ENCODE peak calls at places on chromosome 12, in eight cellular contexts. Z is NB4, X is right lobe of liver, I is testis, K is tibial nerve, S is HCT116, R is gastrocnemius medialis, V is Peyer's patch. H is an unnamed sample.

GRCh38 chr12:99911967-99912366 is 72.8 kb downstream of the ANKS1B start:
- DNase-seq in Z (no peak), X (no peak), I (no peak), K (no peak), S (no peak), R (no peak), V (no peak), H (no peak)

GRCh38 chr12:47987411-47988072 is 16.7 kb downstream of the COL2A1 start:
- DNase-seq in Z (no peak), X (no peak), I (no peak), K (no peak), S (no peak), R (no peak), V (no peak), H (no peak)

GRCh38 chr12:108468149-108468968 is 46.7 kb upstream of the FICD start:
- DNase-seq in Z (peak), X (no peak), I (no peak), K (peak), S (no peak), R (no peak), V (no peak), H (peak)

GRCh38 chr12:67677166-67677565 is 28.6 kb downstream of the DYRK2 start:
- DNase-seq in Z (no peak), X (no peak), I (no peak), K (no peak), S (no peak), R (no peak), V (no peak), H (no peak)

GRCh38 chr12:45433441-45433868 is 217.6 kb downstream of the ANO6 start:
- DNase-seq in Z (no peak), X (no peak), I (no peak), K (no peak), S (no peak), R (no peak), V (no peak), H (no peak)

GRCh38 chr12:89950421-89950820 is 241.8 kb upstream of the ATP2B1 start:
- DNase-seq in Z (no peak), X (no peak), I (no peak), K (no peak), S (no peak), R (no peak), V (no peak), H (no peak)

GRCh38 chr12:107461222-107461980 is 224.2 kb upstream of the PWP1 start:
- DNase-seq in Z (no peak), X (no peak), I (no peak), K (no peak), S (no peak), R (no peak), V (peak), H (peak)

GRCh38 chr12:85280138-85280983 is at the start of gene ALX1:
- DNase-seq in Z (no peak), X (no peak), I (peak), K (no peak), S (no peak), R (no peak), V (peak), H (no peak)

GRCh38 chr12:22529281-22530060 is 14.9 kb downstream of the C2CD5 start:
- DNase-seq in Z (peak), X (no peak), I (no peak), K (no peak), S (no peak), R (no peak), V (no peak), H (no peak)

GRCh38 chr12:25578739-25579138 is 25.7 kb upstream of the LMNTD1 start:
- DNase-seq in Z (no peak), X (no peak), I (no peak), K (no peak), S (no peak), R (no peak), V (no peak), H (no peak)

GRCh38 chr12:77924703-77925102 is 94.0 kb downstream of the NAV3 start:
- DNase-seq in Z (no peak), X (no peak), I (no peak), K (no peak), S (no peak), R (no peak), V (no peak), H (no peak)

GRCh38 chr12:45130881-45131281 is 80.0 kb upstream of the DBX2 start:
- DNase-seq in Z (peak), X (no peak), I (peak), K (peak), S (peak), R (peak), V (no peak), H (peak)

GRCh38 chr12:110022980-110023633 is 23.9 kb downstream of the ANKRD13A start:
- DNase-seq in Z (no peak), X (no peak), I (no peak), K (no peak), S (no peak), R (no peak), V (no peak), H (no peak)

GRCh38 chr12:106109168-106109910 is 29.4 kb downstream of the NUAK1 start:
- DNase-seq in Z (no peak), X (no peak), I (no peak), K (no peak), S (no peak), R (no peak), V (no peak), H (no peak)

GRCh38 chr12:57342207-57342691 is 88.6 kb downstream of the R3HDM2 start:
- DNase-seq in Z (peak), X (no peak), I (peak), K (no peak), S (no peak), R (peak), V (no peak), H (no peak)

GRCh38 chr12:92398565-92399309 is 253.1 kb upstream of the BTG1 start:
- DNase-seq in Z (no peak), X (no peak), I (no peak), K (no peak), S (no peak), R (no peak), V (no peak), H (no peak)

GRCh38 chr12:32298917-32299316 is 100.4 kb upstream of the FGD4 start:
- DNase-seq in Z (no peak), X (no peak), I (no peak), K (no peak), S (no peak), R (no peak), V (no peak), H (no peak)

GRCh38 chr12:43758247-43758727 is 303 bp downstream of the PUS7L start:
- DNase-seq in Z (peak), X (peak), I (peak), K (no peak), S (no peak), R (no peak), V (no peak), H (peak)

GRCh38 chr12:104358353-104359003 is 54.9 kb downstream of the EID3 start:
- DNase-seq in Z (peak), X (peak), I (peak), K (peak), S (peak), R (peak), V (peak), H (no peak)

GRCh38 chr12:113154351-113154973 is 4.9 kb downstream of the CFAP73 start:
- DNase-seq in Z (no peak), X (no peak), I (no peak), K (no peak), S (no peak), R (no peak), V (no peak), H (no peak)

GRCh38 chr12:124994435-124994975 is 1.1 kb downstream of the BRI3BP start:
- DNase-seq in Z (peak), X (no peak), I (no peak), K (no peak), S (no peak), R (no peak), V (peak), H (no peak)

GRCh38 chr12:14454098-14454907 is 88.8 kb downstream of the ATF7IP start:
- DNase-seq in Z (peak), X (no peak), I (peak), K (no peak), S (peak), R (no peak), V (no peak), H (peak)

GRCh38 chr12:106907846-106908245 is 47.9 kb upstream of the TMEM263 start:
- DNase-seq in Z (no peak), X (no peak), I (no peak), K (no peak), S (no peak), R (no peak), V (no peak), H (no peak)

GRCh38 chr12:75135021-75135420 is 74.6 kb downstream of the KCNC2 start:
- DNase-seq in Z (no peak), X (no peak), I (no peak), K (no peak), S (no peak), R (no peak), V (no peak), H (no peak)

GRCh38 chr12:59055204-59055839 is 135.0 kb upstream of the LRIG3 start:
- DNase-seq in Z (no peak), X (no peak), I (no peak), K (no peak), S (peak), R (no peak), V (no peak), H (peak)

GRCh38 chr12:85575115-85576096 is 260.8 kb downstream of the RASSF9 start:
- DNase-seq in Z (peak), X (peak), I (peak), K (peak), S (peak), R (peak), V (no peak), H (peak)

GRCh38 chr12:100675432-100675831 is 101.9 kb downstream of the GAS2L3 start:
- DNase-seq in Z (no peak), X (no peak), I (peak), K (peak), S (no peak), R (no peak), V (no peak), H (no peak)

GRCh38 chr12:122837306-122838265 is 2.3 kb downstream of the HIP1R start:
- DNase-seq in Z (no peak), X (peak), I (no peak), K (no peak), S (no peak), R (no peak), V (peak), H (no peak)

DNA sequence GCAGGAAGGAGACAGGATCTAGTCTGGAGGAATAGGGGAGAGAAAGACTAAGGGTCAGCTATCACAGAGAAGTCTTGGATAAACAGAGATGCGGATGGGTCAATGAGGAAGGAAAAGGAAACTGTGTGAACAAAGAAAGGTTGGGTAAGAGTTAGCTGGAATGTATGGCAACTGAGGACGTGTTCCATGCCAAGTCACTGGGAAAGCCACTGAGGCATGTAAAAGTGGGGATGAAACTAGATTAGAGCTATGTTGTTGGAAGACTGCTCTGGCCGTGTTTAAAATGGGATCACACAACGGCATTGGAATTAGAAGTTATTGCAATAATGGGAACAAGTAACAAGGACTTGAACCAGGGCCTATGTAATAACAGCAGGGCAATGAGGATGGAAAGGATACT is 3.9 kb upstream of the NR2C1 start:
- DNase-seq in Z (no peak), X (no peak), I (no peak), K (no peak), S (no peak), R (no peak), V (no peak), H (no peak)
- TF ChIP-seq POLR2A in Z (no peak), X (no peak), I (no peak), K (no peak), S (no peak), R (no peak), V (no peak), H (no peak)

GRCh38 chr12:52522346-52523011 is 2.3 kb upstream of the KRT5 start:
- DNase-seq in Z (no peak), X (no peak), I (no peak), K (no peak), S (peak), R (no peak), V (no peak), H (peak)
- TF ChIP-seq POLR2A in Z (no peak), X (no peak), I (no peak), K (no peak), S (no peak), R (no peak), V (no peak), H (no peak)

GRCh38 chr12:132797820-132798570 is 30.7 kb downstream of the GOLGA3 start:
- DNase-seq in Z (no peak), X (no peak), I (no peak), K (no peak), S (no peak), R (no peak), V (no peak), H (no peak)

GRCh38 chr12:132798836-132799235 is 29.8 kb downstream of the GOLGA3 start:
- DNase-seq in Z (no peak), X (no peak), I (no peak), K (no peak), S (no peak), R (no peak), V (no peak), H (no peak)

GRCh38 chr12:132801741-132802140 is 26.9 kb downstream of the GOLGA3 start:
- DNase-seq in Z (no peak), X (no peak), I (no peak), K (no peak), S (no peak), R (no peak), V (no peak), H (no peak)

GRCh38 chr12:132795847-132796246 is 32.8 kb downstream of the GOLGA3 start:
- DNase-seq in Z (no peak), X (no peak), I (no peak), K (no peak), S (no peak), R (no peak), V (no peak), H (no peak)
- TF ChIP-seq POLR2A in Z (no peak), X (no peak), I (no peak), K (no peak), S (no peak), R (no peak), V (no peak), H (no peak)

GRCh38 chr12:96240251-96240650 is 46.1 kb downstream of the ELK3 start:
- DNase-seq in Z (no peak), X (no peak), I (no peak), K (no peak), S (no peak), R (no peak), V (no peak), H (no peak)

GRCh38 chr12:96242597-96242996 is 48.4 kb downstream of the ELK3 start:
- DNase-seq in Z (peak), X (peak), I (no peak), K (no peak), S (no peak), R (no peak), V (no peak), H (no peak)

GRCh38 chr12:96241484-96242256 is 47.5 kb downstream of the ELK3 start:
- DNase-seq in Z (no peak), X (no peak), I (no peak), K (no peak), S (no peak), R (no peak), V (no peak), H (no peak)

GRCh38 chr12:96239711-96240234 is 45.6 kb downstream of the ELK3 start:
- DNase-seq in Z (no peak), X (no peak), I (no peak), K (no peak), S (no peak), R (no peak), V (no peak), H (no peak)

DNA sequence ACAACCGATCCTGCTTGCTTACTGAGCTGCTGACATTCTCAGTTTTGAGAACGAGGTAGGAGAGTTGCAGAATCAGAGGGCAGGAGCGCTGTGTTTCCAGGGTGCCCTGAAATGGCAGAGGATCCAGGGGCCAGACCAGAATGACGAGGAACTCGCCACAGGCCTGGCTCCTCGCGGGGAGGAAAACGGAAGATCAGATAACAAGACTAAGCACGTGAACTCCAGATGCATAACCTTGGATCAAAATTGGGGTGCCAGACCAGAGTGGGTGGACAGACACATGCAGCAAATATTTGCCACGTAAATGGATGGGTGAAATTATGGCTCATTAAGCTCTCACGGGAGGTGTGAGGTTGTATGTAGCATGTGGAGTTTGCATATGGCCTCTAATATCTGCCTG is 46.5 kb downstream of the ELK3 start:
- DNase-seq in Z (no peak), X (no peak), I (no peak), K (no peak), S (no peak), R (no peak), V (no peak), H (no peak)
- TF ChIP-seq POLR2A in Z (no peak), X (no peak), I (no peak), K (no peak), S (no peak), R (no peak), V (no peak), H (no peak)

GRCh38 chr12:7059780-7060179 is 738 bp upstream of the C1S start:
- DNase-seq in Z (no peak), X (peak), I (no peak), K (no peak), S (no peak), R (no peak), V (no peak), H (no peak)

GRCh38 chr12:7058850-7059249 is 1.7 kb upstream of the C1S start:
- DNase-seq in Z (no peak), X (no peak), I (no peak), K (no peak), S (no peak), R (no peak), V (no peak), H (no peak)

GRCh38 chr12:7061138-7061537 is 620 bp downstream of the C1S start:
- DNase-seq in Z (no peak), X (no peak), I (no peak), K (no peak), S (no peak), R (no peak), V (no peak), H (no peak)

GRCh38 chr12:7061596-7061995 is 1.1 kb downstream of the C1S start:
- DNase-seq in Z (no peak), X (peak), I (no peak), K (no peak), S (no peak), R (no peak), V (no peak), H (no peak)

DNA sequence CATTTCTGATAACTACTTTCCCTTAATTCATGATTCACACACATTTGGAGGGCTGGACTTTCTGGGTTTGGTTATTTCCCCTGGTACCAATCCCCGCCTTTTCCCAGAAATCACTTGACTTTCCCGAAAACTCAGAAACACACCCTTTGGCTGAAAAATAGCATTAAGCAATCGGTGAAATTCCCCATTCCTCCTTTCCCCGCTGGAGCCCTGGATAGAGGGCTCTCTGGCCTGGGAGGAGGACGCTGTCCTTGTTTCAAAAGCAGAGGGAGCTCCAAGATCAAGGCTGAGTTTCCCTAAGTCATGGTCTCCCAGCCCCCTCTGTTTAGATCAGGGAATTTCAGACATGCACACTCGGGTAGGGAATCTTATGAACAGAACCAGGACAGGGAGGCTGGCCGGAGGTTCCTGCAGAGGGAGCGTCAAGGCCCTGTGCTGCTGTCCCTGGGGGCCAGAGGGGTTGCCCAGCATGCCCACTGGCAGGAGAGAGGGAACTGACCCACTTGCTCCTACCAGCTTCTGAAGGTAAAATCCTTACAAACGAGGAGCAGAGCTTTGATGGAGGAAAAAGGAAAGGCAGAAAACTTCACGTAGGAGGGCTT is at the start of gene C1S:
- DNase-seq in Z (no peak), X (peak), I (peak), K (peak), S (no peak), R (peak), V (no peak), H (peak)
- TF ChIP-seq POLR2A in Z (no peak), X (peak), I (no peak), K (peak), S (no peak), R (peak), V (no peak), H (no peak)